ENCODE peak calls at places on chromosome 14, in nine cellular contexts. H, J, K, F, U, M, S, E and A are unnamed samples.

GRCh38 chr14:104602933-104603325 is 1.6 kb downstream of the TMEM179 start:
- DNase-seq in H (no peak), J (no peak), K (no peak), F (no peak), U (no peak), M (no peak), S (no peak), E (no peak), A (no peak)

GRCh38 chr14:67370830-67371229 is 10.7 kb downstream of the EIF2S1 start:
- DNase-seq in H (no peak), J (no peak), K (no peak), F (no peak), U (no peak), M (no peak), S (no peak), E (no peak), A (no peak)

GRCh38 chr14:33707751-33708150 is 243.1 kb downstream of the EGLN3 start:
- DNase-seq in H (no peak), J (no peak), K (no peak), F (no peak), U (no peak), M (no peak), S (no peak), E (no peak), A (no peak)

GRCh38 chr14:99764222-99764706 is 28.9 kb upstream of the EML1 start:
- DNase-seq in H (no peak), J (no peak), K (no peak), F (no peak), U (no peak), M (no peak), S (no peak), E (no peak), A (no peak)

GRCh38 chr14:70809238-70810214 is at the start of gene MAP3K9:
- DNase-seq in H (peak; percentile 91), J (peak; percentile 94), K (peak; percentile 97), F (peak; percentile 71), U (peak; percentile 23), M (peak; percentile 98), S (peak; percentile 81), E (peak; percentile 36), A (peak; percentile 86)

GRCh38 chr14:78721756-78722455 is 551.7 kb downstream of the NRXN3 start:
- DNase-seq in H (no peak), J (no peak), K (no peak), F (no peak), U (no peak), M (no peak), S (no peak), E (no peak), A (no peak)

GRCh38 chr14:44935155-44935554 is 26.6 kb downstream of the KLHL28 start:
- DNase-seq in H (no peak), J (no peak), K (no peak), F (no peak), U (no peak), M (no peak), S (no peak), E (no peak), A (no peak)

GRCh38 chr14:36426836-36427235 is 93.2 kb downstream of the NKX2-1 start:
- DNase-seq in H (no peak), J (no peak), K (no peak), F (no peak), U (no peak), M (no peak), S (no peak), E (no peak), A (no peak)

GRCh38 chr14:97994020-97994531 is 1196.9 kb downstream of the VRK1 start:
- DNase-seq in H (no peak), J (no peak), K (no peak), F (no peak), U (no peak), M (no peak), S (no peak), E (no peak), A (no peak)

GRCh38 chr14:99838555-99839193 is 45.5 kb downstream of the EML1 start:
- DNase-seq in H (no peak), J (peak; percentile 74), K (no peak), F (no peak), U (peak; percentile 13), M (peak; percentile 66), S (no peak), E (peak; percentile 47), A (no peak)

GRCh38 chr14:94853920-94854319 is 84.0 kb upstream of the GSC start:
- DNase-seq in H (no peak), J (no peak), K (no peak), F (no peak), U (no peak), M (no peak), S (no peak), E (no peak), A (no peak)

GRCh38 chr14:90061849-90062794 is at the start of gene KCNK13:
- DNase-seq in H (no peak), J (no peak), K (no peak), F (no peak), U (no peak), M (peak; percentile 86), S (no peak), E (no peak), A (no peak)

GRCh38 chr14:104370256-104370870 is 209.2 kb upstream of the C14orf180 start:
- DNase-seq in H (no peak), J (peak; percentile 4), K (no peak), F (no peak), U (no peak), M (peak; percentile 80), S (no peak), E (no peak), A (no peak)

GRCh38 chr14:75259946-75260545 is 18.6 kb upstream of the FOS start:
- DNase-seq in H (no peak), J (no peak), K (no peak), F (no peak), U (no peak), M (no peak), S (no peak), E (no peak), A (no peak)

GRCh38 chr14:62077676-62078261 is 315.5 kb downstream of the SNAPC1 start:
- DNase-seq in H (no peak), J (no peak), K (no peak), F (no peak), U (no peak), M (no peak), S (no peak), E (no peak), A (no peak)

GRCh38 chr14:73718742-73719251 is 4.6 kb upstream of the PNMA1 start:
- DNase-seq in H (no peak), J (no peak), K (no peak), F (no peak), U (no peak), M (no peak), S (no peak), E (no peak), A (no peak)

GRCh38 chr14:56813143-56813551 is 2.9 kb upstream of the OTX2 start:
- DNase-seq in H (no peak), J (no peak), K (no peak), F (no peak), U (no peak), M (no peak), S (no peak), E (no peak), A (no peak)

GRCh38 chr14:69004731-69005431 is 25.8 kb upstream of the ACTN1 start:
- DNase-seq in H (no peak), J (no peak), K (no peak), F (no peak), U (no peak), M (no peak), S (no peak), E (no peak), A (no peak)